ENCODE peak calls at places on chromosomes 4 and X, in four cellular contexts. One of them, this sample, is unnamed.

GRCh38 chr4:48315728-48316630 is 25.4 kb upstream of the SLAIN2 start:
- DNase-seq in K562: peak
- DNase-seq in HL-60: peak
- DNase-seq in GM12878: no peak
- DNase-seq in this sample: peak

GRCh38 chr4:101279377-101279871 is 67.9 kb downstream of the PPP3CA start:
- DNase-seq in K562: no peak
- DNase-seq in HL-60: no peak
- DNase-seq in GM12878: no peak
- DNase-seq in this sample: no peak

GRCh38 chr4:89123418-89123817 is 12.1 kb downstream of the TIGD2 start:
- DNase-seq in K562: no peak
- DNase-seq in HL-60: no peak
- DNase-seq in GM12878: no peak
- DNase-seq in this sample: no peak

GRCh38 chr4:145619639-145619996 is 433 bp downstream of the MMAA start:
- DNase-seq in K562: no peak
- DNase-seq in HL-60: peak
- DNase-seq in GM12878: peak
- DNase-seq in this sample: no peak

GRCh38 chr4:63717384-63717783 is 691.9 kb downstream of the TECRL start:
- DNase-seq in K562: peak
- DNase-seq in HL-60: no peak
- DNase-seq in GM12878: peak
- DNase-seq in this sample: no peak

GRCh38 chr4:102572452-102572851 is 71.3 kb downstream of the NFKB1 start:
- DNase-seq in K562: no peak
- DNase-seq in HL-60: no peak
- DNase-seq in GM12878: no peak
- DNase-seq in this sample: no peak

GRCh38 chrX:53262918-53263394 is 18.4 kb downstream of the IQSEC2 start:
- DNase-seq in K562: peak
- DNase-seq in HL-60: peak
- DNase-seq in GM12878: no peak
- DNase-seq in this sample: no peak

GRCh38 chr4:169410839-169411770 is 140.3 kb upstream of the SH3RF1 start:
- DNase-seq in K562: no peak
- DNase-seq in HL-60: peak
- DNase-seq in GM12878: peak
- DNase-seq in this sample: peak

GRCh38 chr4:163592207-163592606 is 97.7 kb downstream of the TMA16 start:
- DNase-seq in K562: no peak
- DNase-seq in HL-60: no peak
- DNase-seq in GM12878: no peak
- DNase-seq in this sample: no peak

GRCh38 chr4:174540175-174540574 is 17.9 kb upstream of the HPGD start:
- DNase-seq in K562: no peak
- DNase-seq in HL-60: no peak
- DNase-seq in GM12878: no peak
- DNase-seq in this sample: no peak

GRCh38 chrX:94058728-94059382 is 384.8 kb downstream of the FAM133A start:
- DNase-seq in K562: peak
- DNase-seq in HL-60: no peak
- DNase-seq in GM12878: no peak
- DNase-seq in this sample: no peak

GRCh38 chrX:53421125-53421524 is 1.3 kb downstream of the SMC1A start:
- DNase-seq in K562: no peak
- DNase-seq in HL-60: no peak
- DNase-seq in GM12878: no peak
- DNase-seq in this sample: no peak

GRCh38 chrX:135383249-135383648 is 38.5 kb upstream of the SMIM10L2A start:
- DNase-seq in K562: no peak
- DNase-seq in HL-60: peak
- DNase-seq in GM12878: no peak
- DNase-seq in this sample: no peak

GRCh38 chr4:81214518-81215218 is 354 bp downstream of the PRKG2 start:
- DNase-seq in K562: no peak
- DNase-seq in HL-60: no peak
- DNase-seq in GM12878: no peak
- DNase-seq in this sample: no peak

GRCh38 chr4:150664935-150665334 is 83.0 kb downstream of the MAB21L2 start:
- DNase-seq in K562: no peak
- DNase-seq in HL-60: no peak
- DNase-seq in GM12878: no peak
- DNase-seq in this sample: no peak

GRCh38 chr4:73603307-73603710 is 16.9 kb downstream of the RASSF6 start:
- DNase-seq in K562: no peak
- DNase-seq in HL-60: no peak
- DNase-seq in GM12878: no peak
- DNase-seq in this sample: no peak

GRCh38 chr4:155066871-155067270 is 141.6 kb upstream of the NPY2R start:
- DNase-seq in K562: no peak
- DNase-seq in HL-60: no peak
- DNase-seq in GM12878: no peak
- DNase-seq in this sample: no peak

GRCh38 chr4:86264269-86264668 is 95.6 kb downstream of the MAPK10 start:
- DNase-seq in K562: no peak
- DNase-seq in HL-60: no peak
- DNase-seq in GM12878: no peak
- DNase-seq in this sample: no peak

GRCh38 chrX:21658152-21658737 is at the start of gene KLHL34:
- DNase-seq in K562: no peak
- DNase-seq in HL-60: no peak
- DNase-seq in GM12878: no peak
- DNase-seq in this sample: no peak

GRCh38 chr4:35063171-35063570 is 1181.1 kb downstream of the ARAP2 start:
- DNase-seq in K562: no peak
- DNase-seq in HL-60: no peak
- DNase-seq in GM12878: no peak
- DNase-seq in this sample: no peak

GRCh38 chr4:7389101-7389701 is 45.5 kb downstream of the PSAPL1 start:
- DNase-seq in K562: no peak
- DNase-seq in HL-60: no peak
- DNase-seq in GM12878: no peak
- DNase-seq in this sample: no peak

GRCh38 chr4:140755811-140756291 is 334 bp downstream of the TBC1D9 start:
- DNase-seq in K562: no peak
- DNase-seq in HL-60: no peak
- DNase-seq in GM12878: no peak
- DNase-seq in this sample: peak

GRCh38 chrX:139078761-139079160 is 367.2 kb upstream of the FGF13 start:
- DNase-seq in K562: no peak
- DNase-seq in HL-60: no peak
- DNase-seq in GM12878: no peak
- DNase-seq in this sample: no peak

GRCh38 chr4:21900211-21900610 is 48.4 kb downstream of the KCNIP4 start:
- DNase-seq in K562: no peak
- DNase-seq in HL-60: no peak
- DNase-seq in GM12878: no peak
- DNase-seq in this sample: no peak

GRCh38 chr4:8157496-8157895 is 1.1 kb downstream of the ABLIM2 start:
- DNase-seq in K562: no peak
- DNase-seq in HL-60: no peak
- DNase-seq in GM12878: no peak
- DNase-seq in this sample: no peak

GRCh38 chrX:40539214-40540142 is 41.3 kb upstream of the ATP6AP2 start:
- DNase-seq in K562: peak
- DNase-seq in HL-60: peak
- DNase-seq in GM12878: peak
- DNase-seq in this sample: no peak

DNA sequence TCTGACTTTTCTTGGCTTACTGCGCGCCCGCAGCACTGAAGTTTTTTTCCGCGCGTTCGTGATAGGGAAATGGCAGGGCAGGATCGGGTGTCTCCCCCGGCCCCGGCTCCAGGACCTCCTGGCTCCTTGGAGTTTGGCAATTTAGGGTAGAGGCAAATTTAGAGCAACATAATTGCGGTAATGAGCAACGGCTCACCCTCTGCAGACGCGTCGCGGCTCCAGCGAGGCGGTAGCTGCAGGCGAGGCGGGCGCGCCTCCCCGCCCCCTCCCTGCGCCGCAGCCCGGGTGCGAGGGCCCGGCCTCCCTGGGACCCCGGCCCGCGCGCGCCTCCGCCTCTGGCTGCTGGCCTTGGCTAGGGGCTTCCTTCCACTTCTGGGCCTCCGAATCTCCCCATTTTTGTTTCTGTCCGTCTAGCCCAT is 6.2 kb downstream of the MSX1 start:
- DNase-seq in K562: no peak
- DNase-seq in HL-60: no peak
- DNase-seq in GM12878: no peak
- DNase-seq in this sample: no peak
- TF ChIP-seq SPI1 in K562: no peak
- TF ChIP-seq SPI1 in HL-60: no peak
- TF ChIP-seq SPI1 in GM12878: no peak
- TF ChIP-seq SPI1 in this sample: no peak

GRCh38 chr4:15890246-15890829 is 48.2 kb downstream of the FGFBP1 start:
- DNase-seq in K562: no peak
- DNase-seq in HL-60: no peak
- DNase-seq in GM12878: no peak
- DNase-seq in this sample: no peak
- TF ChIP-seq SPI1 in K562: no peak
- TF ChIP-seq SPI1 in HL-60: no peak
- TF ChIP-seq SPI1 in GM12878: no peak
- TF ChIP-seq SPI1 in this sample: no peak

GRCh38 chr4:6287017-6287788 is 17.6 kb downstream of the WFS1 start:
- DNase-seq in K562: no peak
- DNase-seq in HL-60: no peak
- DNase-seq in GM12878: no peak
- DNase-seq in this sample: no peak
- TF ChIP-seq SPI1 in K562: no peak
- TF ChIP-seq SPI1 in HL-60: no peak
- TF ChIP-seq SPI1 in GM12878: no peak
- TF ChIP-seq SPI1 in this sample: no peak

DNA sequence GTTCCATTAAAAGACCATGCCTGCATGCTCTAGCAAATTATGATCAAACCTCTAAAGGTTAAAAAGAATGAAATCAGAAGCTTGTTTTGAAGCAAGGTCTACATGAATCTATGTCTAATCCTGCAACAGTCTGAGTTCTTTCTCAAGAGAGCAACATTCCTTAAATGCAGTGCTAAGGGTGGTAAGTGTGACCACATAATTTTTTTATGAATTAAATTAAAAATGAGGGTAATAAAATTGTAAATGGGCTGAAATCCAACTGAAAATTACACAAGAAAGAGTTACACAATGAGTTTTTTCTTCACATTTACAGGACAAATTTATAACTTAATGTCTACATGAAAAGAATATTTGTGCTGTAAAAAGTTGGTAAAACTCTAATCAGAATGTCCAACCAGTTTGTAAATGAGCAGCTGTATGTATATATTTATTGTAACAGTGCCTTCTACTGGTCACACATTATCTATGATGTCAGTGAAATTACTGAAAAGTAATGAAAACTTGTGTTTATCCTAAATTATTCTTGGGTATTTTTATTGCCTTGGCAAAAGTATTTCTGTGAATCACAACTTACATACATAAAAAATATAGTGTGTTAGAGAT is 336.3 kb upstream of the PITX2 start:
- DNase-seq in K562: no peak
- DNase-seq in HL-60: no peak
- DNase-seq in GM12878: no peak
- DNase-seq in this sample: no peak
- TF ChIP-seq SPI1 in K562: no peak
- TF ChIP-seq SPI1 in HL-60: no peak
- TF ChIP-seq SPI1 in GM12878: no peak
- TF ChIP-seq SPI1 in this sample: no peak

GRCh38 chr4:54065282-54066087 is 1.1 kb upstream of the CHIC2 start:
- DNase-seq in K562: no peak
- DNase-seq in HL-60: no peak
- DNase-seq in GM12878: no peak
- DNase-seq in this sample: no peak

GRCh38 chr4:54066088-54066415 is 1.6 kb upstream of the CHIC2 start:
- DNase-seq in K562: no peak
- DNase-seq in HL-60: no peak
- DNase-seq in GM12878: no peak
- DNase-seq in this sample: no peak

GRCh38 chr4:54064317-54065275 is at the start of gene CHIC2:
- DNase-seq in K562: peak
- DNase-seq in HL-60: peak
- DNase-seq in GM12878: peak
- DNase-seq in this sample: peak

GRCh38 chr4:54066718-54067129 is 2.3 kb upstream of the CHIC2 start:
- DNase-seq in K562: peak
- DNase-seq in HL-60: no peak
- DNase-seq in GM12878: no peak
- DNase-seq in this sample: no peak

DNA sequence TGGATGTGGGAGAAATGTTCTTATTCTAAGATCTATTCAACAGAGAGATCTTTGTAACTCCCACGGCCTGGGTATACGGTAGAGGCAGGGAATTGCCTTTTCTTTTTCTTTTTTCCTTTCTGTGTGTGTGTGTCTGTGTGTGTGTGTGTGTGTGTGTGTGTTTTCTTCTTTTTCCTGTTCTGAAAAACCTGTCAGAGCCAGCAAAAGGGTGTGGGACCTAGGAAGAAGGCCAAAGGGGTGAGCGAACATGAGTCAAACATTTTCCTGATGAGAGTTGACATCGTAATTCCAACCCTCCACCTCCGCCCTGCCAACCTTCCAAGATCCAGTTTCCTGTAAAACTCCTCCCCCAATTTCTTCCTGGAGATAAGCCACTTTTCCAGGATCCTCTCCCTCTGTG is 2.8 kb upstream of the CHIC2 start:
- DNase-seq in K562: no peak
- DNase-seq in HL-60: no peak
- DNase-seq in GM12878: no peak
- DNase-seq in this sample: no peak
- TF ChIP-seq SPI1 in K562: no peak
- TF ChIP-seq SPI1 in HL-60: no peak
- TF ChIP-seq SPI1 in GM12878: no peak
- TF ChIP-seq SPI1 in this sample: no peak

DNA sequence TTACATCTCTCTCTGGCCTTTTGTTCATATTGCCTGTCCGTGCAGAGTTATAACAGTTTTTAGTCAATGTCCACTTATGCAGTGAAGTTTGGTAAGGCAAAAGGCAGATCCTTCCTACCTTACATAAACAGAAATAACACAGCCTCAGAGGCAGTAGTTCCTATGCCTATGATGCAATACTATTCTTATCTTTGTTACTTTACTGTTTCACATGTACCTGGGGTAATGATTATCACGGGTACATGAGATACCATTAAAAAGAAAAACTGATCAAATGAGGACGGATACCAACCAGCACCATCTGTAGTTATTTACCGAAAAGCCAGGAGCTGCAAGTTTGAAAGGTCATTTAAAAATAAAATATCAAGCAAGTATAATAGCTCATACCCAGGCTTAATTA is 166.8 kb downstream of the BTC start:
- DNase-seq in K562: no peak
- DNase-seq in HL-60: no peak
- DNase-seq in GM12878: no peak
- DNase-seq in this sample: no peak
- TF ChIP-seq SPI1 in K562: no peak
- TF ChIP-seq SPI1 in HL-60: no peak
- TF ChIP-seq SPI1 in GM12878: no peak
- TF ChIP-seq SPI1 in this sample: no peak

GRCh38 chrX:110157444-110157843 is 154.5 kb downstream of the TMEM164 start:
- DNase-seq in K562: no peak
- DNase-seq in HL-60: no peak
- DNase-seq in GM12878: no peak
- DNase-seq in this sample: no peak
- TF ChIP-seq SPI1 in K562: no peak
- TF ChIP-seq SPI1 in HL-60: no peak
- TF ChIP-seq SPI1 in GM12878: no peak
- TF ChIP-seq SPI1 in this sample: no peak